ENCODE peak calls at places on chromosomes 3 and 15, in nine cellular contexts. N is psoas muscle, O is HCEC 1CT, R is GM04504, I is SW 1271, S is T-cell, X is amniotic stem cell, G is transverse colon, B is NCI-H345. Y is an unnamed sample.

GRCh38 chr3:15291589-15292541 is 40.5 kb downstream of the SH3BP5 start:
- DNase-seq in N (no peak), O (no peak), R (no peak), I (no peak), S (peak), X (no peak), G (peak), B (no peak), Y (peak)

GRCh38 chr3:81602781-81603180 is 158.7 kb downstream of the GBE1 start:
- DNase-seq in N (no peak), O (peak), R (no peak), I (no peak), S (no peak), X (no peak), G (no peak), B (no peak), Y (peak)

GRCh38 chr15:66765478-66766281 is 63.6 kb downstream of the SMAD6 start:
- DNase-seq in N (no peak), O (no peak), R (no peak), I (no peak), S (no peak), X (no peak), G (peak), B (no peak), Y (no peak)

GRCh38 chr3:27607370-27607769 is 114.8 kb downstream of the EOMES start:
- DNase-seq in N (no peak), O (peak), R (no peak), I (no peak), S (no peak), X (no peak), G (no peak), B (no peak), Y (peak)

GRCh38 chr15:34039506-34040123 is 611 bp upstream of the AVEN start:
- DNase-seq in N (no peak), O (no peak), R (no peak), I (no peak), S (no peak), X (no peak), G (no peak), B (no peak), Y (peak)

GRCh38 chr3:99586680-99587079 is 51.7 kb upstream of the COL8A1 start:
- DNase-seq in N (no peak), O (peak), R (peak), I (no peak), S (no peak), X (no peak), G (no peak), B (no peak), Y (peak)

GRCh38 chr15:90018216-90018831 is 17.2 kb downstream of the ZNF710 start:
- DNase-seq in N (no peak), O (no peak), R (no peak), I (no peak), S (no peak), X (no peak), G (peak), B (no peak), Y (no peak)

GRCh38 chr15:42508263-42508690 is 12.8 kb downstream of the SNAP23 start:
- DNase-seq in N (no peak), O (peak), R (no peak), I (no peak), S (no peak), X (no peak), G (no peak), B (no peak), Y (peak)

GRCh38 chr3:29249829-29250228 is 31.0 kb upstream of the RBMS3 start:
- DNase-seq in N (no peak), O (no peak), R (no peak), I (no peak), S (no peak), X (no peak), G (no peak), B (no peak), Y (no peak)

GRCh38 chr3:20141841-20142240 is 44.2 kb downstream of the SGO1 start:
- DNase-seq in N (peak), O (no peak), R (no peak), I (no peak), S (no peak), X (no peak), G (no peak), B (peak), Y (peak)

GRCh38 chr3:98573231-98573728 is 20.1 kb downstream of the CPOX start:
- DNase-seq in N (no peak), O (peak), R (no peak), I (no peak), S (no peak), X (no peak), G (no peak), B (no peak), Y (peak)

GRCh38 chr3:188082040-188082439 is 71.9 kb upstream of the LPP start:
- DNase-seq in N (no peak), O (peak), R (peak), I (no peak), S (no peak), X (no peak), G (no peak), B (no peak), Y (peak)

GRCh38 chr3:144426366-144426765 is 454.7 kb downstream of the DIPK2A start:
- DNase-seq in N (no peak), O (no peak), R (no peak), I (no peak), S (no peak), X (no peak), G (no peak), B (no peak), Y (no peak)

GRCh38 chr3:150449169-150449721 is 41.1 kb downstream of the TSC22D2 start:
- DNase-seq in N (no peak), O (peak), R (peak), I (peak), S (no peak), X (no peak), G (no peak), B (no peak), Y (peak)

GRCh38 chr3:69385033-69385722 is 710 bp downstream of the FRMD4B start:
- DNase-seq in N (no peak), O (no peak), R (no peak), I (no peak), S (no peak), X (no peak), G (no peak), B (no peak), Y (no peak)

GRCh38 chr3:134918448-134918847 is 123.4 kb downstream of the EPHB1 start:
- DNase-seq in N (no peak), O (no peak), R (no peak), I (no peak), S (no peak), X (no peak), G (no peak), B (no peak), Y (no peak)

GRCh38 chr3:13380991-13381390 is 39.1 kb downstream of the NUP210 start:
- DNase-seq in N (no peak), O (no peak), R (no peak), I (no peak), S (no peak), X (no peak), G (no peak), B (no peak), Y (peak)

GRCh38 chr3:127015282-127016042 is 32.5 kb downstream of the PLXNA1 start:
- DNase-seq in N (no peak), O (no peak), R (no peak), I (no peak), S (no peak), X (no peak), G (no peak), B (no peak), Y (no peak)

GRCh38 chr15:84604804-84605203 is 4.0 kb downstream of the ZSCAN2 start:
- DNase-seq in N (no peak), O (no peak), R (no peak), I (no peak), S (no peak), X (no peak), G (no peak), B (no peak), Y (peak)

GRCh38 chr15:76366714-76367113 is 30.1 kb downstream of the ISL2 start:
- DNase-seq in N (no peak), O (no peak), R (no peak), I (no peak), S (no peak), X (no peak), G (peak), B (no peak), Y (no peak)

GRCh38 chr3:127170794-127171193 is 22.1 kb upstream of the PRR23E start:
- DNase-seq in N (no peak), O (peak), R (peak), I (no peak), S (no peak), X (peak), G (no peak), B (peak), Y (peak)

GRCh38 chr3:197482001-197482400 is 73.8 kb downstream of the BDH1 start:
- DNase-seq in N (no peak), O (peak), R (no peak), I (no peak), S (no peak), X (no peak), G (no peak), B (no peak), Y (peak)

GRCh38 chr3:74384151-74384550 is 230.3 kb downstream of the CNTN3 start:
- DNase-seq in N (no peak), O (no peak), R (no peak), I (no peak), S (no peak), X (no peak), G (no peak), B (no peak), Y (no peak)

GRCh38 chr15:46441294-46442062 is 806.6 kb downstream of the SQOR start:
- DNase-seq in N (no peak), O (no peak), R (peak), I (no peak), S (no peak), X (no peak), G (no peak), B (no peak), Y (peak)

GRCh38 chr15:74635228-74635627 is 19.6 kb downstream of the CLK3 start:
- DNase-seq in N (peak), O (peak), R (no peak), I (peak), S (peak), X (peak), G (peak), B (peak), Y (peak)

GRCh38 chr3:45596290-45596791 is 1.8 kb downstream of the LIMD1 start:
- DNase-seq in N (no peak), O (no peak), R (no peak), I (no peak), S (no peak), X (no peak), G (peak), B (no peak), Y (no peak)

GRCh38 chr3:177904661-177905060 is 631.6 kb upstream of the KCNMB2 start:
- DNase-seq in N (no peak), O (peak), R (no peak), I (no peak), S (no peak), X (peak), G (no peak), B (no peak), Y (peak)

GRCh38 chr3:119763466-119763865 is 18.4 kb upstream of the NR1I2 start:
- DNase-seq in N (no peak), O (no peak), R (no peak), I (no peak), S (no peak), X (no peak), G (no peak), B (no peak), Y (no peak)

GRCh38 chr3:48428863-48429415 is 947 bp downstream of the PLXNB1 start:
- DNase-seq in N (peak), O (peak), R (no peak), I (no peak), S (no peak), X (no peak), G (peak), B (peak), Y (no peak)

GRCh38 chr3:41088882-41089281 is 110.4 kb upstream of the CTNNB1 start:
- DNase-seq in N (no peak), O (no peak), R (no peak), I (no peak), S (no peak), X (no peak), G (no peak), B (no peak), Y (no peak)

GRCh38 chr3:183513046-183513706 is 42.3 kb downstream of the KLHL6 start:
- DNase-seq in N (no peak), O (no peak), R (no peak), I (no peak), S (peak), X (no peak), G (peak), B (no peak), Y (no peak)

Y was measured in fibroblast of mammary gland.